ENCODE peak calls at places on chromosomes 5 and 9, in five cellular contexts. Z is foreskin fibroblast, A is lower leg skin, S is A549, R is uterus. J is an unnamed sample.

GRCh38 chr9:76022317-76022716 is 131.8 kb downstream of the PCSK5 start:
- DNase-seq in Z (no peak), A (no peak), S (no peak), R (no peak), J (no peak)

GRCh38 chr5:93503598-93504067 is 77.4 kb downstream of the NR2F1-AS1 start:
- DNase-seq in Z (peak), A (no peak), S (peak), R (no peak), J (no peak)

GRCh38 chr5:117318528-117318927 is 743.9 kb upstream of the SEMA6A start:
- DNase-seq in Z (no peak), A (no peak), S (peak), R (no peak), J (no peak)

GRCh38 chr5:111720333-111720890 is 36.6 kb downstream of the NREP start:
- DNase-seq in Z (no peak), A (no peak), S (no peak), R (no peak), J (no peak)

GRCh38 chr5:172600571-172600970 is 40.5 kb upstream of the NEURL1B start:
- DNase-seq in Z (no peak), A (no peak), S (no peak), R (no peak), J (no peak)

GRCh38 chr5:62578540-62578939 is at the start of gene LRRC70:
- DNase-seq in Z (no peak), A (no peak), S (peak), R (no peak), J (no peak)

GRCh38 chr5:32687167-32687831 is 23.8 kb upstream of the NPR3 start:
- DNase-seq in Z (peak), A (no peak), S (no peak), R (no peak), J (no peak)

GRCh38 chr9:2838356-2838983 is 5.4 kb downstream of the PUM3 start:
- DNase-seq in Z (no peak), A (no peak), S (no peak), R (no peak), J (no peak)

GRCh38 chr5:136776022-136776927 is 410.9 kb upstream of the TRPC7 start:
- DNase-seq in Z (peak), A (no peak), S (no peak), R (no peak), J (no peak)

GRCh38 chr5:21219255-21219654 is 1231.3 kb upstream of the CDH18 start:
- DNase-seq in Z (no peak), A (no peak), S (no peak), R (no peak), J (no peak)

GRCh38 chr9:10612649-10613398 is at the start of gene PTPRD:
- DNase-seq in Z (peak), A (no peak), S (peak), R (no peak), J (peak)

GRCh38 chr9:82184524-82184923 is 196.0 kb downstream of the SPATA31D1 start:
- DNase-seq in Z (no peak), A (no peak), S (no peak), R (no peak), J (no peak)

GRCh38 chr9:130918870-130919558 is 20.0 kb downstream of the FIBCD1 start:
- DNase-seq in Z (no peak), A (no peak), S (no peak), R (no peak), J (no peak)

GRCh38 chr9:113598451-113598850 is 134.9 kb downstream of the RGS3 start:
- DNase-seq in Z (peak), A (no peak), S (no peak), R (no peak), J (no peak)

GRCh38 chr9:76302947-76303550 is 91.2 kb downstream of the RFK start:
- DNase-seq in Z (peak), A (no peak), S (peak), R (no peak), J (no peak)

GRCh38 chr5:87722286-87722685 is 309.6 kb upstream of the CCNH start:
- DNase-seq in Z (no peak), A (no peak), S (no peak), R (no peak), J (no peak)

GRCh38 chr5:174520420-174521396 is 203.7 kb upstream of the MSX2 start:
- DNase-seq in Z (no peak), A (no peak), S (no peak), R (no peak), J (no peak)

GRCh38 chr9:84397151-84397728 is 56.7 kb upstream of the SLC28A3 start:
- DNase-seq in Z (peak), A (peak), S (peak), R (peak), J (no peak)

GRCh38 chr5:73631500-73631899 is 5.5 kb downstream of the ARHGEF28 start:
- DNase-seq in Z (no peak), A (no peak), S (no peak), R (no peak), J (no peak)

GRCh38 chr9:87732756-87733155 is 6.8 kb downstream of the CTSL start:
- DNase-seq in Z (peak), A (no peak), S (peak), R (no peak), J (no peak)

DNA sequence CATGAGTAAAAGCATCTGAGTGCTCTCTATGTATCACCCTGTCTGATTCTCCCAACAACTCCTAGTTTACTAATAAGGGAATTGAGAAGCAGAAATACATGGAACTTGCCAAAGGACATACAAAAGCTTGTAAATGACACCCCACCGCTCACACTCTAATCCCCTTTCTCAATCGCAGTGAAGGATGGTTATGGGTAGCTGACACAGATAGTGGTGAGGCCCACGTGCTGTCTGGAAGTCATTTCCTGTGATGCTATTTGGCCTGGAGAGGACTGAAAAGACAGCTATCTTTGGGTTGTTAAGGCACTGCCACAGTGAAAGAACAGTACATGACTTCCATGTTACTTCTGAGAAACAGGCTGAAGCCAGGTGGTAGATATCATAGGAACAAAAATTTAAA is 117.0 kb downstream of the GLIS3 start:
- DNase-seq in Z (peak), A (no peak), S (no peak), R (no peak), J (no peak)
- TF ChIP-seq CTCF in Z (no peak), A (no peak), S (no peak), R (no peak), J (no peak)

GRCh38 chr9:135803441-135803840 is 101.5 kb downstream of the KCNT1 start:
- DNase-seq in Z (no peak), A (no peak), S (no peak), R (no peak), J (no peak)

GRCh38 chr9:135802876-135803419 is 101.0 kb downstream of the KCNT1 start:
- DNase-seq in Z (no peak), A (no peak), S (no peak), R (no peak), J (no peak)

GRCh38 chr9:135805422-135806022 is 101.8 kb downstream of the CAMSAP1 start:
- DNase-seq in Z (no peak), A (no peak), S (no peak), R (no peak), J (no peak)

GRCh38 chr9:135801070-135801469 is 99.1 kb downstream of the KCNT1 start:
- DNase-seq in Z (no peak), A (no peak), S (no peak), R (no peak), J (no peak)

GRCh38 chr9:135804588-135805421 is 102.5 kb downstream of the CAMSAP1 start:
- DNase-seq in Z (peak), A (no peak), S (no peak), R (no peak), J (no peak)
- TF ChIP-seq CTCF in Z (no peak), A (no peak), S (no peak), R (no peak), J (no peak)

GRCh38 chr5:141094481-141095262 is at the start of gene PCDHB2:
- DNase-seq in Z (peak), A (no peak), S (peak), R (no peak), J (no peak)
- TF ChIP-seq CTCF in Z (peak), A (no peak), S (peak), R (no peak), J (peak)

GRCh38 chr5:124043456-124043855 is 531.5 kb downstream of the CSNK1G3 start:
- DNase-seq in Z (no peak), A (no peak), S (peak), R (no peak), J (no peak)
- TF ChIP-seq CTCF in Z (no peak), A (no peak), S (no peak), R (no peak), J (no peak)

DNA sequence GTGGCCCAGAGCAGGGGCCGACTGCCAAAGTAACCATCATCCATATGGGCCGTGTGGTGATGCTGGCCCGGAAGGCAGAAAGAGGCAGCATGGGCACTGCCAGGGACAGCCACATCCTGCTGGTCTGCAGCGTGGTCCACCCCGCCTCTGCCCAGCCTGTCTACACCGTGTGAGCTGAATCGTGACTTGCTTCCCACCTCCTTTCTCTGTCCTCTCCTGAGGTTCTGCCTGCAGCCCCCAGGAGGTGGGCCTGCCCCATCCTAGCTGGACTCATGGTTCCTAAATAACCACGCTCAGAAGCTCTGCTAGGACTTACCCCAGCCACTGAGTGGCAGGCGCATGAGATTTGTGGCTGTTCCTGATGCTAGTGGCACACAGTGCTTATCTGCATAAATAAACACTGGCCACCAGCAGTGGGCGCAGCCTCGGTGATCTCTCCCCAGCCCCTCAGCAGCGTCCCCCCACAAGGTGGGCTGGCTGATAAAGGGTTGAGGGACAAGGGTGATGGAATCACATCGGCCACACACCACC is 22.6 kb upstream of the SUSD3 start:
- DNase-seq in Z (no peak), A (no peak), S (no peak), R (no peak), J (no peak)
- TF ChIP-seq CTCF in Z (no peak), A (no peak), S (no peak), R (no peak), J (no peak)

GRCh38 chr5:61048534-61048933 is 103.5 kb downstream of the NDUFAF2 start:
- DNase-seq in Z (peak), A (no peak), S (peak), R (no peak), J (no peak)
- TF ChIP-seq CTCF in Z (no peak), A (no peak), S (no peak), R (no peak), J (no peak)

GRCh38 chr5:97545856-97546570 is 363.0 kb upstream of the RIOK2 start:
- DNase-seq in Z (peak), A (no peak), S (no peak), R (no peak), J (no peak)
- TF ChIP-seq CTCF in Z (no peak), A (no peak), S (no peak), R (no peak), J (no peak)

DNA sequence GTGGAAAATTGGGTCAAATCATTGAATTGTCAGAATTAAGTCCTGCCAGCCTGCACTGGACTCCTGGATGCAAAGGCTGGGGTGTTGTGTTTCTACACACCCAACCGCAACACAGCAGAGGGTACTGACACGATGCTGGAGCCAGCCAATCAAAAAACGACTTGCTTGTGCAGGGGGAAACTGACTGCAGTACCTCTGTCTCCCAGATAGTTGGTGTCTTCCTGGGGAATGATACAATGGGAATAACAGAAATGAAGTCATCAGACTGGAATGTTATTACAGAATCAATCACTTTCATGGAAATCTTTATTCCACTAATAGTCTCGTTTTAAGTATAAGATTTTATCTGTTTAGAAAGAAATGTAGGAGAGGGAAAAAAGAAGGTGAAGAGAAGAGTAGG is 330.3 kb downstream of the MLLT3 start:
- DNase-seq in Z (peak), A (no peak), S (peak), R (no peak), J (no peak)
- TF ChIP-seq CTCF in Z (peak), A (no peak), S (no peak), R (no peak), J (no peak)

GRCh38 chr9:101705135-101705661 is 33.2 kb downstream of the GRIN3A start:
- DNase-seq in Z (no peak), A (peak), S (peak), R (no peak), J (no peak)
- TF ChIP-seq CTCF in Z (peak), A (no peak), S (no peak), R (no peak), J (peak)

DNA sequence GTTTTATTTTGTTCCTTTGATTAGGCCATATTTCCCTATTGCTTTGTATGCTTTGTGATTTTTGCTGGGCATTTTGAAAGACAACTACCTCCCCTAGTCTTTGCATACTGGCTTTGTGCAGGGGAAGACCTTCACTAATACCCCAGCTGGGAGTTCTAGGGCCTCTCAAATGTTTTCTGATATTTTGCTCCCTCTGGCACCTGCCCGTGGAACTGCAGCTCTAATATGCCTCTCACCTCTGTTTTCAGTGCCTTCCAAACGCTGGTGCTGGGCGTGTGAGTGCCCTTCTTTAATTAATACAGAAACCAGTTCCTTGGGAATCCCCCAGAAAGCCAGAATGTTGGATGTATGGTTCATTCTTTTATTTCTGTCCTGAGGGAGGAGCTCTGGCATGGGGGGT is 204.5 kb downstream of the COMMD10 start:
- DNase-seq in Z (no peak), A (no peak), S (no peak), R (no peak), J (no peak)
- TF ChIP-seq CTCF in Z (no peak), A (no peak), S (no peak), R (no peak), J (no peak)